ENCODE peak calls at places on chromosome 3, in seven cellular contexts. X, C, B, Y, M, L and E are unnamed samples.
A peak's percentile ranks its signal among the peaks of the same experiment; 100 is the strongest.

GRCh38 chr3:101310580-101311375 is 9.6 kb downstream of the IMPG2 start:
- DNase-seq in C (peak; percentile 9), X (no peak), B (peak; percentile 59), M (no peak), L (no peak), Y (no peak), E (no peak)

GRCh38 chr3:81406318-81406717 is 355.1 kb downstream of the GBE1 start:
- DNase-seq in X (no peak), B (no peak), Y (no peak), L (no peak), C (no peak), M (no peak), E (no peak)

GRCh38 chr3:177792363-177793030 is 595.2 kb upstream of the TBL1XR1 start:
- DNase-seq in B (no peak), M (no peak), C (no peak), Y (no peak), L (no peak), X (no peak), E (no peak)

GRCh38 chr3:31531465-31531991 is 1.2 kb upstream of the STT3B start:
- DNase-seq in M (no peak), B (no peak), C (peak; percentile 13), L (no peak), X (no peak), Y (no peak), E (no peak)

GRCh38 chr3:48194446-48195071 is 6.3 kb upstream of the CDC25A start:
- DNase-seq in Y (no peak), L (no peak), X (no peak), M (peak; percentile 23), C (peak; percentile 77), B (no peak), E (no peak)

GRCh38 chr3:160169139-160169830 is 55.9 kb upstream of the C3orf80 start:
- DNase-seq in L (no peak), X (no peak), Y (no peak), M (no peak), C (no peak), B (no peak), E (no peak)

GRCh38 chr3:144893980-144894379 is 922.4 kb downstream of the DIPK2A start:
- DNase-seq in B (no peak), L (no peak), Y (no peak), M (no peak), C (no peak), X (no peak), E (no peak)

GRCh38 chr3:195440379-195440778 is 2.4 kb downstream of the ACAP2 start:
- DNase-seq in B (no peak), Y (no peak), L (no peak), M (no peak), X (no peak), C (no peak), E (no peak)

GRCh38 chr3:99895706-99896441 is 78.2 kb downstream of the CMSS1 start:
- DNase-seq in X (no peak), L (no peak), C (peak; percentile 66), M (no peak), Y (no peak), B (no peak), E (no peak)

GRCh38 chr3:120820748-120821147 is 78.2 kb downstream of the GTF2E1 start:
- DNase-seq in C (peak; percentile 74), X (no peak), M (no peak), L (no peak), Y (no peak), B (no peak), E (no peak)

GRCh38 chr3:129663045-129663446 is 56.6 kb upstream of the PLXND1 start:
- DNase-seq in B (no peak), X (no peak), Y (no peak), C (peak; percentile 12), L (no peak), M (no peak), E (no peak)

GRCh38 chr3:88003115-88003755 is 55.6 kb downstream of the CGGBP1 start:
- DNase-seq in C (peak; percentile 61), X (no peak), B (no peak), Y (no peak), L (no peak), M (no peak), E (no peak)

GRCh38 chr3:196513697-196514349 is 1.3 kb downstream of the SMCO1 start:
- DNase-seq in X (no peak), L (no peak), B (no peak), Y (no peak), M (no peak), C (no peak), E (no peak)

GRCh38 chr3:134485620-134486576 is at the start of the genes ANAPC13 and CEP63:
- DNase-seq in L (peak; percentile 85), M (peak; percentile 83), X (peak; percentile 83), B (peak; percentile 98), C (peak; percentile 96), Y (peak; percentile 92), E (peak; percentile 94)

GRCh38 chr3:131349946-131350347 is 31.6 kb upstream of the NUDT16 start:
- DNase-seq in B (no peak), Y (no peak), C (peak; percentile 23), L (no peak), X (no peak), M (no peak), E (no peak)

GRCh38 chr3:101182734-101183133 is 137.6 kb downstream of the IMPG2 start:
- DNase-seq in B (no peak), C (no peak), M (no peak), L (no peak), X (no peak), Y (no peak), E (no peak)

GRCh38 chr3:16480861-16481569 is 32.5 kb downstream of the RFTN1 start:
- DNase-seq in C (no peak), M (no peak), B (no peak), Y (no peak), X (no peak), L (no peak), E (no peak)

GRCh38 chr3:136753112-136753939 is 1.1 kb upstream of the STAG1 start:
- DNase-seq in B (no peak), C (no peak), M (no peak), X (no peak), Y (no peak), L (no peak), E (no peak)

GRCh38 chr3:186551387-186551786 is 7.2 kb upstream of the CRYGS start:
- DNase-seq in L (no peak), B (no peak), C (no peak), X (no peak), Y (no peak), M (no peak), E (no peak)

GRCh38 chr3:150520408-150520807 is 25.9 kb downstream of the SERP1 start:
- DNase-seq in X (no peak), Y (no peak), M (no peak), C (no peak), L (no peak), B (no peak), E (peak; percentile 92)

GRCh38 chr3:125067225-125067624 is 11.4 kb upstream of the HEG1 start:
- DNase-seq in C (no peak), L (no peak), Y (no peak), B (no peak), M (no peak), X (no peak), E (no peak)

GRCh38 chr3:45817788-45818523 is 21.6 kb upstream of the SLC6A20 start:
- DNase-seq in C (peak; percentile 81), L (no peak), X (no peak), M (no peak), B (peak; percentile 91), Y (no peak), E (no peak)

GRCh38 chr3:114499986-114500385 is 206.2 kb downstream of the TIGIT start:
- DNase-seq in C (no peak), X (no peak), L (no peak), M (no peak), Y (no peak), B (no peak), E (no peak)

GRCh38 chr3:113545594-113545993 is 13.2 kb downstream of the SIDT1 start:
- DNase-seq in L (no peak), X (no peak), Y (no peak), M (no peak), B (no peak), C (no peak), E (no peak)

GRCh38 chr3:134312072-134312872 is 61.6 kb upstream of the RYK start:
- DNase-seq in C (no peak), Y (no peak), X (no peak), B (no peak), L (no peak), M (no peak), E (no peak)

GRCh38 chr3:175386630-175387029 is 527.5 kb downstream of the NAALADL2 start:
- DNase-seq in M (no peak), X (no peak), C (no peak), Y (no peak), L (no peak), B (no peak), E (no peak)

GRCh38 chr3:161221881-161222600 is 930 bp downstream of the NMD3 start:
- DNase-seq in C (peak; percentile 42), L (no peak), M (no peak), Y (no peak), X (no peak), B (no peak), E (no peak)

GRCh38 chr3:159781867-159782266 is 206.8 kb upstream of the IL12A start:
- DNase-seq in X (no peak), L (no peak), B (no peak), C (no peak), Y (no peak), M (no peak), E (no peak)

GRCh38 chr3:99997293-99997692 is 117.0 kb downstream of the FILIP1L start:
- DNase-seq in M (no peak), Y (no peak), C (no peak), B (no peak), X (no peak), L (no peak), E (no peak)

GRCh38 chr3:13546667-13547171 is 2.2 kb upstream of the FBLN2 start:
- DNase-seq in C (peak; percentile 60), L (no peak), M (no peak), Y (no peak), X (no peak), B (peak; percentile 68), E (peak; percentile 80)

GRCh38 chr3:126558336-126559071 is at the start of gene C3orf22:
- DNase-seq in C (no peak), M (no peak), X (no peak), Y (no peak), L (no peak), B (peak; percentile 36), E (peak; percentile 75)

GRCh38 chr3:129409541-129409940 is 18.9 kb downstream of the EFCAB12 start:
- DNase-seq in X (no peak), B (no peak), Y (no peak), C (no peak), M (no peak), L (no peak), E (no peak)

GRCh38 chr3:113745273-113746068 is 578 bp downstream of the NAA50 start:
- DNase-seq in B (peak; percentile 88), M (peak; percentile 24), X (peak; percentile 52), L (peak; percentile 30), Y (peak; percentile 73), C (peak; percentile 92), E (no peak)

GRCh38 chr3:172213168-172213567 is 173.8 kb downstream of the FNDC3B start:
- DNase-seq in Y (no peak), L (no peak), X (no peak), M (no peak), B (no peak), C (peak; percentile 38), E (no peak)

GRCh38 chr3:144189044-144189443 is 217.4 kb downstream of the DIPK2A start:
- DNase-seq in M (no peak), L (no peak), X (no peak), Y (no peak), B (no peak), C (no peak), E (no peak)

GRCh38 chr3:143207338-143207961 is 87.9 kb downstream of the CHST2 start:
- DNase-seq in M (no peak), B (no peak), X (no peak), C (no peak), Y (no peak), L (no peak), E (no peak)

GRCh38 chr3:24185738-24186384 is 240.8 kb downstream of the NR1D2 start:
- DNase-seq in B (no peak), Y (no peak), M (peak; percentile 1), L (no peak), C (peak; percentile 63), X (no peak), E (no peak)

GRCh38 chr3:138774529-138775253 is 60.0 kb downstream of the PIK3CB start:
- DNase-seq in Y (peak; percentile 11), C (peak; percentile 81), M (peak; percentile 15), L (no peak), X (no peak), B (peak; percentile 72), E (no peak)